ENCODE peak calls at places on chromosomes 1 and 21, in five cellular contexts. One of them, this sample, is unnamed.

GRCh38 chr1:44932151-44932550 is 54.2 kb downstream of the EIF2B3 start:
- DNase-seq in mesenchymal stem cell: no peak
- DNase-seq in neuronal stem cell: no peak
- DNase-seq in H9: no peak
- DNase-seq in H1: no peak
- DNase-seq in this sample: no peak

GRCh38 chr1:71817028-71817427 is 465.3 kb downstream of the NEGR1 start:
- DNase-seq in mesenchymal stem cell: no peak
- DNase-seq in H1: no peak
- DNase-seq in H9: no peak
- DNase-seq in neuronal stem cell: no peak
- DNase-seq in this sample: no peak

GRCh38 chr1:171716620-171717019 is 25.2 kb downstream of the VAMP4 start:
- DNase-seq in mesenchymal stem cell: peak
- DNase-seq in neuronal stem cell: no peak
- DNase-seq in H9: no peak
- DNase-seq in H1: no peak
- DNase-seq in this sample: no peak

GRCh38 chr1:3281735-3282134 is 172.7 kb upstream of the ARHGEF16 start:
- DNase-seq in neuronal stem cell: no peak
- DNase-seq in mesenchymal stem cell: no peak
- DNase-seq in H1: no peak
- DNase-seq in H9: no peak
- DNase-seq in this sample: no peak

GRCh38 chr1:46166521-46167462 is 8.1 kb upstream of the TSPAN1 start:
- DNase-seq in H9: peak
- DNase-seq in H1: no peak
- DNase-seq in neuronal stem cell: no peak
- DNase-seq in mesenchymal stem cell: no peak
- DNase-seq in this sample: no peak

GRCh38 chr21:41345934-41346685 is 15.7 kb upstream of the MX2 start:
- DNase-seq in mesenchymal stem cell: no peak
- DNase-seq in neuronal stem cell: no peak
- DNase-seq in H9: no peak
- DNase-seq in H1: no peak
- DNase-seq in this sample: peak

GRCh38 chr1:19080715-19081114 is 124.2 kb upstream of the IFFO2 start:
- DNase-seq in neuronal stem cell: no peak
- DNase-seq in H1: no peak
- DNase-seq in mesenchymal stem cell: peak
- DNase-seq in H9: no peak
- DNase-seq in this sample: no peak

GRCh38 chr21:30707409-30707808 is 11.2 kb downstream of the KRTAP21-3 start:
- DNase-seq in neuronal stem cell: no peak
- DNase-seq in H9: no peak
- DNase-seq in H1: no peak
- DNase-seq in mesenchymal stem cell: no peak
- DNase-seq in this sample: no peak

GRCh38 chr1:5757177-5757820 is 234.9 kb downstream of the NPHP4 start:
- DNase-seq in neuronal stem cell: no peak
- DNase-seq in H9: no peak
- DNase-seq in mesenchymal stem cell: no peak
- DNase-seq in H1: no peak
- DNase-seq in this sample: no peak

GRCh38 chr1:174315239-174315638 is 132.5 kb upstream of the GPR52 start:
- DNase-seq in H9: no peak
- DNase-seq in mesenchymal stem cell: no peak
- DNase-seq in neuronal stem cell: no peak
- DNase-seq in H1: no peak
- DNase-seq in this sample: no peak

GRCh38 chr21:42746593-42747266 is 93.3 kb downstream of the PDE9A start:
- DNase-seq in H1: no peak
- DNase-seq in neuronal stem cell: no peak
- DNase-seq in H9: no peak
- DNase-seq in mesenchymal stem cell: no peak
- DNase-seq in this sample: no peak

GRCh38 chr1:201385299-201385891 is 7.9 kb upstream of the TNNT2 start:
- DNase-seq in H1: peak
- DNase-seq in neuronal stem cell: no peak
- DNase-seq in mesenchymal stem cell: peak
- DNase-seq in H9: peak
- DNase-seq in this sample: peak

GRCh38 chr21:43283136-43283924 is 114.5 kb downstream of the CRYAA start:
- DNase-seq in H1: no peak
- DNase-seq in mesenchymal stem cell: no peak
- DNase-seq in neuronal stem cell: no peak
- DNase-seq in H9: no peak
- DNase-seq in this sample: no peak

GRCh38 chr1:111778541-111779051 is 22.9 kb downstream of the DDX20 start:
- DNase-seq in mesenchymal stem cell: no peak
- DNase-seq in H9: no peak
- DNase-seq in H1: peak
- DNase-seq in neuronal stem cell: peak
- DNase-seq in this sample: peak

GRCh38 chr1:157369808-157370521 is 182.3 kb downstream of the FCRL5 start:
- DNase-seq in mesenchymal stem cell: peak
- DNase-seq in neuronal stem cell: peak
- DNase-seq in H9: peak
- DNase-seq in H1: no peak
- DNase-seq in this sample: peak

GRCh38 chr1:1752671-1753606 is 25.3 kb downstream of the NADK start:
- DNase-seq in H1: no peak
- DNase-seq in H9: no peak
- DNase-seq in neuronal stem cell: no peak
- DNase-seq in mesenchymal stem cell: no peak
- DNase-seq in this sample: no peak

GRCh38 chr21:41411449-41412089 is 14.5 kb upstream of the MX1 start:
- DNase-seq in neuronal stem cell: no peak
- DNase-seq in mesenchymal stem cell: peak
- DNase-seq in H1: no peak
- DNase-seq in H9: no peak
- DNase-seq in this sample: peak

GRCh38 chr1:245988393-245989078 is 518.5 kb downstream of the SMYD3 start:
- DNase-seq in mesenchymal stem cell: no peak
- DNase-seq in H1: no peak
- DNase-seq in neuronal stem cell: no peak
- DNase-seq in H9: no peak
- DNase-seq in this sample: no peak

GRCh38 chr1:54268714-54269297 is 68.8 kb downstream of the MRPL37 start:
- DNase-seq in neuronal stem cell: no peak
- DNase-seq in mesenchymal stem cell: no peak
- DNase-seq in H1: no peak
- DNase-seq in H9: no peak
- DNase-seq in this sample: no peak

GRCh38 chr21:35102488-35103407 is 53.6 kb upstream of the RUNX1 start:
- DNase-seq in H1: no peak
- DNase-seq in H9: no peak
- DNase-seq in neuronal stem cell: no peak
- DNase-seq in mesenchymal stem cell: peak
- DNase-seq in this sample: no peak

GRCh38 chr21:44958471-44959191 is 18.8 kb downstream of the SLX9 start:
- DNase-seq in neuronal stem cell: peak
- DNase-seq in mesenchymal stem cell: peak
- DNase-seq in H1: no peak
- DNase-seq in H9: no peak
- DNase-seq in this sample: peak

GRCh38 chr1:53088616-53089300 is 26.7 kb downstream of the PODN start:
- DNase-seq in neuronal stem cell: no peak
- DNase-seq in mesenchymal stem cell: no peak
- DNase-seq in H1: no peak
- DNase-seq in H9: no peak
- DNase-seq in this sample: no peak

GRCh38 chr1:5570931-5571330 is 421.3 kb downstream of the NPHP4 start:
- DNase-seq in mesenchymal stem cell: no peak
- DNase-seq in neuronal stem cell: no peak
- DNase-seq in H1: no peak
- DNase-seq in H9: no peak
- DNase-seq in this sample: no peak

GRCh38 chr1:212549503-212550017 is 59.0 kb upstream of the ATF3 start:
- DNase-seq in mesenchymal stem cell: no peak
- DNase-seq in neuronal stem cell: no peak
- DNase-seq in H1: no peak
- DNase-seq in H9: no peak
- DNase-seq in this sample: no peak

GRCh38 chr1:212973426-212973825 is 23.1 kb downstream of the VASH2 start:
- DNase-seq in H9: peak
- DNase-seq in neuronal stem cell: no peak
- DNase-seq in mesenchymal stem cell: no peak
- DNase-seq in H1: no peak
- DNase-seq in this sample: no peak

GRCh38 chr1:214303106-214303505 is 22.1 kb downstream of the SMYD2 start:
- DNase-seq in H1: no peak
- DNase-seq in neuronal stem cell: no peak
- DNase-seq in mesenchymal stem cell: no peak
- DNase-seq in H9: no peak
- DNase-seq in this sample: no peak

GRCh38 chr1:44786138-44786840 is 1.7 kb downstream of the BEST4 start:
- DNase-seq in neuronal stem cell: no peak
- DNase-seq in mesenchymal stem cell: peak
- DNase-seq in H1: no peak
- DNase-seq in H9: peak
- DNase-seq in this sample: peak

GRCh38 chr1:6098303-6099215 is 52.9 kb downstream of the KCNAB2 start:
- DNase-seq in H1: no peak
- DNase-seq in neuronal stem cell: no peak
- DNase-seq in H9: no peak
- DNase-seq in mesenchymal stem cell: no peak
- DNase-seq in this sample: no peak

GRCh38 chr1:66356605-66357004 is 177.3 kb upstream of the SGIP1 start:
- DNase-seq in mesenchymal stem cell: no peak
- DNase-seq in H1: no peak
- DNase-seq in neuronal stem cell: no peak
- DNase-seq in H9: no peak
- DNase-seq in this sample: no peak

GRCh38 chr1:110229348-110230001 is 19.4 kb downstream of the KCNC4 start:
- DNase-seq in H1: no peak
- DNase-seq in H9: peak
- DNase-seq in neuronal stem cell: no peak
- DNase-seq in mesenchymal stem cell: no peak
- DNase-seq in this sample: peak

GRCh38 chr1:38301040-38301439 is 254.4 kb upstream of the POU3F1 start:
- DNase-seq in H1: no peak
- DNase-seq in neuronal stem cell: no peak
- DNase-seq in H9: no peak
- DNase-seq in mesenchymal stem cell: no peak
- DNase-seq in this sample: no peak

GRCh38 chr1:38296047-38296446 is 249.5 kb upstream of the POU3F1 start:
- DNase-seq in H1: no peak
- DNase-seq in H9: no peak
- DNase-seq in mesenchymal stem cell: no peak
- DNase-seq in neuronal stem cell: no peak
- DNase-seq in this sample: no peak

GRCh38 chr1:38297246-38297645 is 250.7 kb upstream of the POU3F1 start:
- DNase-seq in H9: no peak
- DNase-seq in mesenchymal stem cell: no peak
- DNase-seq in H1: no peak
- DNase-seq in neuronal stem cell: no peak
- DNase-seq in this sample: no peak

GRCh38 chr1:38300616-38301015 is 254.0 kb upstream of the POU3F1 start:
- DNase-seq in mesenchymal stem cell: no peak
- DNase-seq in H9: no peak
- DNase-seq in neuronal stem cell: no peak
- DNase-seq in H1: no peak
- DNase-seq in this sample: no peak

GRCh38 chr1:38297852-38298251 is 251.3 kb upstream of the POU3F1 start:
- DNase-seq in H1: no peak
- DNase-seq in neuronal stem cell: no peak
- DNase-seq in H9: no peak
- DNase-seq in mesenchymal stem cell: no peak
- DNase-seq in this sample: no peak
- H2BK12ac ChIP-seq in H1: peak
- H2BK12ac ChIP-seq in neuronal stem cell: no peak
- H2BK12ac ChIP-seq in H9: no peak
- H2BK12ac ChIP-seq in mesenchymal stem cell: no peak
- H2BK12ac ChIP-seq in this sample: no peak

DNA sequence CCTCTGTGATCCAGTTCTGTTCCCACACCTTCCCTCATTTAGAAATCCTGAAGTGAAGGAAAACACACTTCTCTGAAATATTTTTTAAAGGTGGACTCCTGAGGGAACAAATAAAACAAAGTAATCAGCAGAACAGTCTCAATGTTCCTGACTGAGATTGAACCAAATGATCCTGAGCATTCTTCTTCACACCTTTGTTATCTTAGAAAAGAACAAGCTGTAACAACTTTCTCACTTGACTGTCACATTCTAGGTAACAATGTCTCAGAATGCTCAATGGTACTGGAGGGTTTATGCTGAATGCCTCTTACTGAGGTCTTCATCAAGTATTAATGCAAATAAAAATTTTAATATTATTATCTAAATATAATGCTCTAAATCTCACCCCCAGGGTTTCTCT is 40.4 kb upstream of the RGS2 start:
- DNase-seq in H9: no peak
- DNase-seq in mesenchymal stem cell: no peak
- DNase-seq in H1: no peak
- DNase-seq in neuronal stem cell: no peak
- DNase-seq in this sample: no peak
- H3K18ac ChIP-seq in H9: no peak
- H3K18ac ChIP-seq in mesenchymal stem cell: no peak
- H3K18ac ChIP-seq in H1: no peak
- H3K18ac ChIP-seq in neuronal stem cell: no peak
- H3K18ac ChIP-seq in this sample: no peak

GRCh38 chr1:211495584-211495983 is 3.6 kb upstream of the RD3 start:
- DNase-seq in H9: no peak
- DNase-seq in mesenchymal stem cell: no peak
- DNase-seq in H1: no peak
- DNase-seq in neuronal stem cell: no peak
- DNase-seq in this sample: no peak
- H2BK12ac ChIP-seq in H9: no peak
- H2BK12ac ChIP-seq in mesenchymal stem cell: no peak
- H2BK12ac ChIP-seq in H1: no peak
- H2BK12ac ChIP-seq in neuronal stem cell: no peak
- H2BK12ac ChIP-seq in this sample: no peak

DNA sequence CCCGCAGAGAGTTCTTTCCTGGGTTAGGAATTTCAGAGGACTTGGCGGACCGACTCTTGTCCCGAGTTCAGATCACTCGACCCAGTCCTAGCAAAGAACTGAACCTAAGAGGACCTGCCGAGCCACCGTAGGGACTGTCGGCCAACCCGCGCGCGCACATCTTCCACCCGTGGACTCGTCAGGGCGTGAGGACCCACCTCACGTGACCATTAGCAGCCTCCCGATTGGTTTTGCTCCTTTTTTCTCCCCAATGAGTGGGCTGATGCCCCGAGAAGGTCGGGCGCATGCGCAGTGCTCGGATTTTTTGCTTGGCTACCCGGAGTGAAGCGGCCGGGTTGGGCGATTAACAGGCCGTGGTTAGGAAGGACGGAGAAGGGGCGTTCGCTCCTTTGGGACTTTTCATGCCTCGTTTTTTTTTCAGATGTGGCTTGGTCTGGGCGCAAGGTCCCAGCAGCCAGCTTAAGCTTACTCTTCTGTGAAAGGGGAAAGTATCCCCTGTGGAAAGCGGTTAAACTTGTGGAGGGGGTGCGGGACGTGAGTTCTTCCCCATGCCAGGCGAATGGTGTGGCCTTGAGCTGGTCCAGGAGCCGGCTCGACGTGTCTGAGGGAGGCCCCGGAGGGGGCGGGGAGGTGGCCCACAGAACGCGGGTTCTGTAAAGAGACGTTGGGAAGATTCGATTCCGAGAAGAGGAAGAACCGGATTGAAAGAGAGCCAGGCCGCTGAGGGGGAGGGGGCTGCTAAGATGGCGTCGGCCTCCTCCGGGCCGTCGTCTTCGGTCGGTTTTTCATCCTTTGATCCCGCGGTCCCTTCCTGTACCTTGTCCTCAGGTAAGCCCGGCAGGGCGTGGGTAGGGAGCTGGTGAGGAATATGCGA is at the start of gene PIP5K1A:
- DNase-seq in H9: peak
- DNase-seq in H1: peak
- DNase-seq in mesenchymal stem cell: peak
- DNase-seq in neuronal stem cell: peak
- DNase-seq in this sample: peak
- H3K18ac ChIP-seq in H9: peak
- H3K18ac ChIP-seq in H1: peak
- H3K18ac ChIP-seq in mesenchymal stem cell: peak
- H3K18ac ChIP-seq in neuronal stem cell: peak
- H3K18ac ChIP-seq in this sample: peak